ENCODE peak calls at places on chromosomes 6 and 20, in seven cellular contexts. S is cardiac fibroblast, Y is suprapubic skin, L is left cardiac atrium, B is HS-5, Z is dermis microvascular lymphatic vessel endothelial cell, G is astrocyte. C is an unnamed sample.
A peak's percentile ranks its signal among the peaks of the same experiment; 100 is the strongest.

GRCh38 chr20:32995802-32996201 is 8.4 kb downstream of the SUN5 start:
- DNase-seq in G (no peak), B (no peak), Y (no peak), L (no peak), S (no peak), Z (no peak), C (no peak)

GRCh38 chr20:11108102-11108842 is 434.5 kb upstream of the JAG1 start:
- DNase-seq in B (no peak), Y (no peak), Z (no peak), S (peak; percentile 73), G (peak; percentile 27), L (peak; percentile 33), C (no peak)

GRCh38 chr20:22623211-22623610 is 38.8 kb upstream of the FOXA2 start:
- DNase-seq in S (no peak), G (no peak), B (no peak), Z (no peak), Y (no peak), L (no peak), C (peak; percentile 78)

GRCh38 chr6:31558631-31559500 is 11.5 kb downstream of the NFKBIL1 start:
- DNase-seq in Y (no peak), B (no peak), G (no peak), S (peak; percentile 55), Z (peak; percentile 61), L (no peak), C (no peak)

GRCh38 chr6:134373282-134373922 is 55.5 kb upstream of the SGK1 start:
- DNase-seq in S (peak; percentile 82), G (peak; percentile 82), Z (peak; percentile 87), L (peak; percentile 53), B (no peak), Y (no peak), C (no peak)

GRCh38 chr6:149334201-149334600 is 16.7 kb downstream of the TAB2 start:
- DNase-seq in S (peak; percentile 37), G (peak; percentile 51), Y (no peak), Z (peak; percentile 71), L (no peak), B (no peak), C (no peak)

GRCh38 chr6:85402071-85402470 is 47.8 kb upstream of the NT5E start:
- DNase-seq in S (no peak), B (no peak), L (no peak), Y (no peak), G (no peak), Z (peak; percentile 12), C (no peak)

GRCh38 chr20:40883097-40883496 is 145.5 kb upstream of the TOP1 start:
- DNase-seq in S (no peak), Z (peak; percentile 21), G (no peak), Y (no peak), L (no peak), B (no peak), C (peak; percentile 2)

GRCh38 chr6:142695016-142695415 is 250.0 kb downstream of the HIVEP2 start:
- DNase-seq in Y (no peak), L (no peak), B (no peak), G (no peak), S (peak; percentile 36), Z (no peak), C (no peak)

GRCh38 chr6:209432-210103 is 82.7 kb upstream of the DUSP22 start:
- DNase-seq in L (no peak), B (no peak), Y (no peak), Z (no peak), S (no peak), G (no peak), C (no peak)

GRCh38 chr6:103534107-103534506 is 1325.6 kb downstream of the HACE1 start:
- DNase-seq in L (no peak), G (no peak), Z (no peak), Y (no peak), S (no peak), B (no peak), C (no peak)

GRCh38 chr20:4370856-4371255 is 350.9 kb upstream of the PRND start:
- DNase-seq in Y (no peak), Z (no peak), S (no peak), G (no peak), L (no peak), B (no peak), C (no peak)

GRCh38 chr6:144064831-144065668 is 30.3 kb downstream of the SF3B5 start:
- DNase-seq in G (no peak), Z (no peak), Y (no peak), S (no peak), L (no peak), B (no peak), C (no peak)

GRCh38 chr6:38248500-38249234 is 391.1 kb downstream of the BTBD9 start:
- DNase-seq in S (no peak), Y (no peak), G (peak; percentile 56), Z (no peak), B (no peak), L (no peak), C (no peak)

GRCh38 chr6:6293317-6293716 is 27.1 kb downstream of the F13A1 start:
- DNase-seq in S (no peak), Z (no peak), L (no peak), Y (no peak), B (no peak), G (no peak), C (no peak)

GRCh38 chr6:70385931-70386330 is 27.4 kb upstream of the FAM135A start:
- DNase-seq in L (no peak), G (no peak), B (no peak), Y (no peak), S (peak; percentile 33), Z (no peak), C (no peak)

GRCh38 chr6:87682310-87682709 is 19.7 kb downstream of the AKIRIN2 start:
- DNase-seq in Y (no peak), S (no peak), B (no peak), L (no peak), G (peak; percentile 42), Z (no peak), C (no peak)

GRCh38 chr6:1662532-1662931 is 52.8 kb downstream of the FOXC1 start:
- DNase-seq in Y (no peak), S (no peak), B (no peak), G (no peak), L (no peak), Z (no peak), C (no peak)

GRCh38 chr6:118708055-118708454 is 56.7 kb upstream of the CEP85L start:
- DNase-seq in G (peak; percentile 62), Z (no peak), L (no peak), Y (no peak), S (peak; percentile 22), B (no peak), C (no peak)

GRCh38 chr6:105051941-105052471 is 95.1 kb downstream of the LIN28B start:
- DNase-seq in Y (no peak), S (peak; percentile 3), G (no peak), B (peak; percentile 47), L (no peak), Z (peak; percentile 60), C (no peak)

GRCh38 chr6:136317023-136317649 is 27.5 kb upstream of the BCLAF1 start:
- DNase-seq in Z (peak; percentile 73), B (peak; percentile 22), Y (no peak), S (peak; percentile 76), G (peak; percentile 38), L (peak; percentile 36), C (peak; percentile 67)

GRCh38 chr20:58694241-58695083 is 1.9 kb downstream of the NPEPL1 start:
- DNase-seq in S (no peak), Y (peak; percentile 74), B (no peak), G (no peak), Z (no peak), L (no peak), C (no peak)

GRCh38 chr6:7914991-7915789 is 4.6 kb upstream of the TXNDC5 start:
- DNase-seq in Y (peak; percentile 91), Z (peak; percentile 90), G (peak; percentile 14), L (peak; percentile 75), S (peak; percentile 98), B (peak; percentile 57), C (no peak)

GRCh38 chr6:167825059-167825758 is 1.5 kb upstream of the AFDN start:
- DNase-seq in Z (no peak), B (no peak), L (no peak), Y (no peak), S (peak; percentile 51), G (no peak), C (no peak)

GRCh38 chr20:31608256-31608980 is 3.3 kb downstream of the ID1 start:
- DNase-seq in L (peak; percentile 88), Z (peak; percentile 94), S (peak; percentile 85), B (no peak), G (peak; percentile 70), Y (peak; percentile 86), C (peak; percentile 89)

GRCh38 chr6:36998723-36999466 is 6.6 kb upstream of the FGD2 start:
- DNase-seq in G (no peak), Y (no peak), Z (no peak), L (no peak), B (no peak), S (no peak), C (peak; percentile 67)

GRCh38 chr20:13749811-13750210 is 34.9 kb downstream of the ESF1 start:
- DNase-seq in L (no peak), B (no peak), Z (no peak), Y (no peak), G (no peak), S (no peak), C (no peak)

GRCh38 chr6:49698538-49699205 is 14.7 kb downstream of the CRISP2 start:
- DNase-seq in L (no peak), G (no peak), B (no peak), Y (no peak), Z (no peak), S (no peak), C (no peak)

GRCh38 chr6:143187173-143187908 is 126.7 kb downstream of the AIG1 start:
- DNase-seq in Y (no peak), G (peak; percentile 92), L (peak; percentile 29), Z (no peak), S (peak; percentile 69), B (peak; percentile 58), C (no peak)

GRCh38 chr6:138948780-138949179 is 39.3 kb downstream of the REPS1 start:
- DNase-seq in S (no peak), Z (no peak), L (no peak), Y (no peak), G (no peak), B (no peak), C (no peak)

GRCh38 chr6:27814665-27815424 is 97.4 kb downstream of the OR2B2 start:
- DNase-seq in Y (no peak), B (peak; percentile 69), S (peak; percentile 97), Z (peak; percentile 96), L (peak; percentile 65), G (peak; percentile 92), C (peak; percentile 97)

GRCh38 chr6:53134601-53135235 is 13.9 kb downstream of the GCM1 start:
- DNase-seq in Z (no peak), L (no peak), S (no peak), B (no peak), Y (no peak), G (no peak), C (no peak)

GRCh38 chr6:22828179-22829062 is 259.1 kb downstream of the HDGFL1 start:
- DNase-seq in Y (no peak), G (peak; percentile 99), L (no peak), B (peak; percentile 91), S (peak; percentile 94), Z (peak; percentile 98), C (peak; percentile 48)

GRCh38 chr20:56575157-56575556 is 42.1 kb downstream of the FAM209B start:
- DNase-seq in S (no peak), Y (no peak), B (no peak), Z (no peak), G (no peak), L (no peak), C (no peak)

GRCh38 chr6:3825331-3825831 is 23.8 kb upstream of the FAM50B start:
- DNase-seq in B (no peak), Y (no peak), G (no peak), S (peak; percentile 73), Z (peak; percentile 95), L (peak; percentile 70), C (no peak)

GRCh38 chr20:60512436-60512835 is 554.2 kb downstream of the CDH26 start:
- DNase-seq in G (peak; percentile 64), B (peak; percentile 92), L (no peak), Z (no peak), S (peak; percentile 2), Y (no peak), C (no peak)

C was measured in SHP77.